ENCODE peak calls at places on chromosomes 11 and 22, in four cellular contexts. One of them, this sample, is unnamed.

GRCh38 chr11:69489746-69490365 is 8.4 kb downstream of the LINC01488 start:
- DNase-seq in heart left ventricle: no peak
- DNase-seq in fibroblast of mammary gland: no peak
- DNase-seq in lower leg skin: no peak
- DNase-seq in this sample: no peak

GRCh38 chr11:6413791-6414231 is 5.1 kb downstream of the APBB1 start:
- DNase-seq in lower leg skin: no peak
- DNase-seq in fibroblast of mammary gland: no peak
- DNase-seq in heart left ventricle: no peak
- DNase-seq in this sample: no peak

GRCh38 chr11:133901999-133902398 is 54.8 kb downstream of the IGSF9B start:
- DNase-seq in fibroblast of mammary gland: no peak
- DNase-seq in lower leg skin: no peak
- DNase-seq in heart left ventricle: peak; percentile 0
- DNase-seq in this sample: no peak

GRCh38 chr11:45173064-45173463 is 26.6 kb downstream of the PRDM11 start:
- DNase-seq in lower leg skin: no peak
- DNase-seq in heart left ventricle: no peak
- DNase-seq in fibroblast of mammary gland: no peak
- DNase-seq in this sample: no peak

GRCh38 chr11:75159081-75159953 is 8.4 kb downstream of the SLCO2B1 start:
- DNase-seq in lower leg skin: no peak
- DNase-seq in heart left ventricle: no peak
- DNase-seq in fibroblast of mammary gland: no peak
- DNase-seq in this sample: no peak

GRCh38 chr11:83611616-83612015 is 325.4 kb upstream of the CCDC90B start:
- DNase-seq in heart left ventricle: no peak
- DNase-seq in lower leg skin: no peak
- DNase-seq in fibroblast of mammary gland: no peak
- DNase-seq in this sample: no peak

GRCh38 chr22:31160328-31160978 is 471 bp downstream of the RNF185 start:
- DNase-seq in heart left ventricle: no peak
- DNase-seq in lower leg skin: no peak
- DNase-seq in fibroblast of mammary gland: no peak
- DNase-seq in this sample: no peak

GRCh38 chr22:32574397-32574796 is 99.8 kb downstream of the FBXO7 start:
- DNase-seq in heart left ventricle: no peak
- DNase-seq in lower leg skin: no peak
- DNase-seq in fibroblast of mammary gland: no peak
- DNase-seq in this sample: no peak

GRCh38 chr11:27563201-27563600 is 56.6 kb upstream of the LIN7C start:
- DNase-seq in lower leg skin: no peak
- DNase-seq in heart left ventricle: no peak
- DNase-seq in fibroblast of mammary gland: peak; percentile 21
- DNase-seq in this sample: peak; percentile 55

GRCh38 chr11:72624496-72625201 is 49.6 kb downstream of the PDE2A start:
- DNase-seq in lower leg skin: peak; percentile 53
- DNase-seq in heart left ventricle: no peak
- DNase-seq in fibroblast of mammary gland: no peak
- DNase-seq in this sample: no peak

GRCh38 chr11:1117970-1118369 is 39.8 kb upstream of the MUC5AC start:
- DNase-seq in fibroblast of mammary gland: no peak
- DNase-seq in heart left ventricle: no peak
- DNase-seq in lower leg skin: no peak
- DNase-seq in this sample: no peak

GRCh38 chr11:96614846-96615245 is 225.0 kb downstream of the JRKL start:
- DNase-seq in lower leg skin: no peak
- DNase-seq in fibroblast of mammary gland: no peak
- DNase-seq in heart left ventricle: no peak
- DNase-seq in this sample: no peak

GRCh38 chr11:12810497-12810896 is 136.3 kb downstream of the TEAD1 start:
- DNase-seq in fibroblast of mammary gland: peak; percentile 72
- DNase-seq in heart left ventricle: no peak
- DNase-seq in lower leg skin: no peak
- DNase-seq in this sample: no peak

GRCh38 chr11:27485930-27486773 is 13.6 kb upstream of the LGR4 start:
- DNase-seq in heart left ventricle: no peak
- DNase-seq in lower leg skin: peak; percentile 55
- DNase-seq in fibroblast of mammary gland: peak; percentile 67
- DNase-seq in this sample: peak; percentile 55

GRCh38 chr11:62544521-62545436 is 1.8 kb downstream of the AHNAK start:
- DNase-seq in heart left ventricle: peak; percentile 60
- DNase-seq in fibroblast of mammary gland: no peak
- DNase-seq in lower leg skin: no peak
- DNase-seq in this sample: peak; percentile 15

GRCh38 chr11:598005-598680 is 17.6 kb downstream of the IRF7 start:
- DNase-seq in fibroblast of mammary gland: no peak
- DNase-seq in heart left ventricle: no peak
- DNase-seq in lower leg skin: no peak
- DNase-seq in this sample: no peak

GRCh38 chr22:47300698-47301405 is 538.4 kb downstream of the TBC1D22A start:
- DNase-seq in lower leg skin: no peak
- DNase-seq in fibroblast of mammary gland: no peak
- DNase-seq in heart left ventricle: no peak
- DNase-seq in this sample: no peak

GRCh38 chr22:44765571-44766285 is 13.4 kb downstream of the ARHGAP8 start:
- DNase-seq in lower leg skin: no peak
- DNase-seq in heart left ventricle: no peak
- DNase-seq in fibroblast of mammary gland: no peak
- DNase-seq in this sample: no peak

GRCh38 chr11:101487775-101488174 is 96.0 kb downstream of the TRPC6 start:
- DNase-seq in lower leg skin: no peak
- DNase-seq in heart left ventricle: no peak
- DNase-seq in fibroblast of mammary gland: peak; percentile 73
- DNase-seq in this sample: peak; percentile 62

GRCh38 chr22:49481651-49482399 is 345.8 kb downstream of the BRD1 start:
- DNase-seq in lower leg skin: no peak
- DNase-seq in fibroblast of mammary gland: no peak
- DNase-seq in heart left ventricle: no peak
- DNase-seq in this sample: peak; percentile 11

GRCh38 chr22:45069925-45070324 is 60.1 kb upstream of the PHF21B start:
- DNase-seq in heart left ventricle: no peak
- DNase-seq in lower leg skin: no peak
- DNase-seq in fibroblast of mammary gland: no peak
- DNase-seq in this sample: peak; percentile 64

GRCh38 chr22:35630387-35630793 is 13.3 kb upstream of the MB start:
- DNase-seq in fibroblast of mammary gland: peak; percentile 62
- DNase-seq in heart left ventricle: no peak
- DNase-seq in lower leg skin: no peak
- DNase-seq in this sample: peak; percentile 56

GRCh38 chr11:46672381-46672839 is 28.0 kb downstream of the ARHGAP1 start:
- DNase-seq in heart left ventricle: no peak
- DNase-seq in lower leg skin: no peak
- DNase-seq in fibroblast of mammary gland: no peak
- DNase-seq in this sample: no peak

GRCh38 chr11:12204506-12204905 is 94.1 kb downstream of the MICAL2 start:
- DNase-seq in heart left ventricle: no peak
- DNase-seq in lower leg skin: no peak
- DNase-seq in fibroblast of mammary gland: no peak
- DNase-seq in this sample: no peak

GRCh38 chr11:116108161-116108560 is 603.9 kb upstream of the CADM1 start:
- DNase-seq in heart left ventricle: no peak
- DNase-seq in fibroblast of mammary gland: no peak
- DNase-seq in lower leg skin: no peak
- DNase-seq in this sample: no peak

GRCh38 chr11:31641477-31642062 is 132.0 kb downstream of the ELP4 start:
- DNase-seq in lower leg skin: no peak
- DNase-seq in heart left ventricle: no peak
- DNase-seq in fibroblast of mammary gland: peak; percentile 53
- DNase-seq in this sample: peak; percentile 48

GRCh38 chr11:34155057-34155758 is 49.8 kb downstream of the NAT10 start:
- DNase-seq in heart left ventricle: no peak
- DNase-seq in fibroblast of mammary gland: no peak
- DNase-seq in lower leg skin: no peak
- DNase-seq in this sample: no peak

GRCh38 chr22:19508024-19508776 is 16.0 kb downstream of the CLDN5 start:
- DNase-seq in lower leg skin: no peak
- DNase-seq in fibroblast of mammary gland: no peak
- DNase-seq in heart left ventricle: no peak
- DNase-seq in this sample: no peak

GRCh38 chr11:97865424-97866012 is 1155.2 kb upstream of the CNTN5 start:
- DNase-seq in lower leg skin: no peak
- DNase-seq in heart left ventricle: no peak
- DNase-seq in fibroblast of mammary gland: no peak
- DNase-seq in this sample: no peak

GRCh38 chr11:131654849-131655248 is 284.4 kb downstream of the NTM start:
- DNase-seq in lower leg skin: no peak
- DNase-seq in fibroblast of mammary gland: no peak
- DNase-seq in heart left ventricle: no peak
- DNase-seq in this sample: no peak

GRCh38 chr11:87265132-87265531 is 227.4 kb downstream of the TMEM135 start:
- DNase-seq in heart left ventricle: no peak
- DNase-seq in fibroblast of mammary gland: peak; percentile 37
- DNase-seq in lower leg skin: no peak
- DNase-seq in this sample: no peak

GRCh38 chr11:102486584-102486983 is 34.0 kb upstream of the TMEM123 start:
- DNase-seq in fibroblast of mammary gland: no peak
- DNase-seq in heart left ventricle: no peak
- DNase-seq in lower leg skin: no peak
- DNase-seq in this sample: no peak

GRCh38 chr22:37331811-37332536 is 49.7 kb downstream of the CYTH4 start:
- DNase-seq in heart left ventricle: no peak
- DNase-seq in fibroblast of mammary gland: no peak
- DNase-seq in lower leg skin: no peak
- DNase-seq in this sample: no peak

DNA sequence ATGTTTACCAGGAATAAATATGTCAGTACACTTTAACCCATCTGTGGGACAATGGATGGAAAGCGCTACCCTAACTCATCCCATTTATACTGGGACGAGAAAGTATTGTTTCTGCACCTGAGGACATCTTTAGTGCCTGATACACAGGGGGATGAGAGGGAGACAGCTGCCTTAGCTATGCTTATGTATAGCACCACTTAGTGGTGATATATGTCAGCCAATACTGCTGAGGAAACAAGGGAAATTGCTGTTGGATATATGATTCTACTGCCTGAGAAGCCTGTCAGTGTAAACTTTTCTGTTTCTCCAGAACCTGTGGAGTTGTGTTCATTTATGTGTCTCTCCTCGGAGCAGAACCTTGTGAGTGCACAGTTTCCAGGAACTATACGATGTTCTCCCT is 13.3 kb upstream of the CEP295 start:
- DNase-seq in lower leg skin: no peak
- DNase-seq in fibroblast of mammary gland: peak; percentile 10
- DNase-seq in heart left ventricle: no peak
- DNase-seq in this sample: peak; percentile 33
- TF ChIP-seq CTCF in lower leg skin: no peak
- TF ChIP-seq CTCF in fibroblast of mammary gland: peak; percentile 35
- TF ChIP-seq CTCF in heart left ventricle: peak; percentile 12
- TF ChIP-seq CTCF in this sample: peak; percentile 37

GRCh38 chr11:78139422-78140391 is at the start of gene ALG8:
- DNase-seq in fibroblast of mammary gland: peak; percentile 93
- DNase-seq in heart left ventricle: peak; percentile 96
- DNase-seq in lower leg skin: peak; percentile 92
- DNase-seq in this sample: peak; percentile 95

GRCh38 chr11:78138281-78138680 is 1.1 kb downstream of the ALG8 start:
- DNase-seq in lower leg skin: no peak
- DNase-seq in heart left ventricle: no peak
- DNase-seq in fibroblast of mammary gland: no peak
- DNase-seq in this sample: peak; percentile 12

GRCh38 chr11:78138694-78139421 is 568 bp downstream of the ALG8 start:
- DNase-seq in fibroblast of mammary gland: peak; percentile 31
- DNase-seq in lower leg skin: no peak
- DNase-seq in heart left ventricle: no peak
- DNase-seq in this sample: peak; percentile 63

GRCh38 chr11:78145511-78146030 is 6.1 kb upstream of the ALG8 start:
- DNase-seq in fibroblast of mammary gland: no peak
- DNase-seq in lower leg skin: no peak
- DNase-seq in heart left ventricle: no peak
- DNase-seq in this sample: no peak

GRCh38 chr11:78140392-78141077 is 1.1 kb upstream of the ALG8 start:
- DNase-seq in fibroblast of mammary gland: peak; percentile 14
- DNase-seq in heart left ventricle: no peak
- DNase-seq in lower leg skin: no peak
- DNase-seq in this sample: no peak
- H3K4me3 ChIP-seq in fibroblast of mammary gland: peak overlapping the region; percentile 97
- H3K4me3 ChIP-seq in heart left ventricle: peak overlapping the region; percentile 47
- H3K4me3 ChIP-seq in lower leg skin: no peak overlapping the region
- H3K4me3 ChIP-seq in this sample: peak overlapping the region; percentile 62

GRCh38 chr11:91373497-91373896 is 851.1 kb upstream of the FAT3 start:
- DNase-seq in fibroblast of mammary gland: no peak
- DNase-seq in heart left ventricle: no peak
- DNase-seq in lower leg skin: no peak
- DNase-seq in this sample: no peak
- TF ChIP-seq CTCF in fibroblast of mammary gland: no peak
- TF ChIP-seq CTCF in heart left ventricle: no peak
- TF ChIP-seq CTCF in lower leg skin: no peak
- TF ChIP-seq CTCF in this sample: no peak

DNA sequence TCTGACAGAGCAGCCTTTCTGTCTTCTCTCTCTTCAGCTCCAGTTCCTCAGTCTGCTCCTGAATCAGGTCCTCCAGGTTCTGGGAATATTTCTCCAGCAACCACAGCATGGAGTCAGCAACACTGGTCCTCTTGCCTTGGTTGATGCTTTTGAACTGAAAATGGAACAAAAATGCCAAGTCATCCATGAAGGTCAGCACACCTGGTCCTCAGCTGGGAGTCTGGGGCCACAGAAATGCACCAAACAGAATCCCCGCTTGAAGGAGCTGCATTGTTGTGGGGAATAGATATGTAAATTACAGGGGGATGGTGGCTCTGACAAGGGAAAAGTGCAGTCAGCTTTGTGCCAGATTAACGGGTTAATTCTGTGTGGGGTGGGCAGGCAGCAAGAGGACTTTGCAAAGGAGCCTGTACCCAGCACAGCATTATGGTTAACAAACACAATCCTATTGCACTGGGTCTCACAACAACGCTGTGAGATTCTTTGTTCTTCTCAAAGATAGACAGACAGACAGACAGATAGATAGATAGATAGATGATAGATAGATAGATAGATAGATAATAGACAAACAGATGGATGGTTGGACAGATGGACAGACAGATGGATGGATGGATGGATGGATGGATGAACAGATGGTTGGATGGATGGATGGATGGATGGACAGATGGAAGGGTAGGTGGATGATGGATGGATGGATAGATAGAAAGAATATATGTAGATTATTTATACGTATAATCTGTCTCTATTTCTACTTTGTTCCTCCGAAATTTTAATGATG is 33.8 kb upstream of the LRRC32 start:
- DNase-seq in fibroblast of mammary gland: no peak
- DNase-seq in heart left ventricle: no peak
- DNase-seq in lower leg skin: no peak
- DNase-seq in this sample: no peak
- H3K4me3 ChIP-seq in fibroblast of mammary gland: no peak overlapping the region
- H3K4me3 ChIP-seq in heart left ventricle: no peak overlapping the region
- H3K4me3 ChIP-seq in lower leg skin: no peak overlapping the region
- H3K4me3 ChIP-seq in this sample: no peak overlapping the region

GRCh38 chr11:14974723-14975587 is 2.8 kb upstream of the CALCA start:
- DNase-seq in heart left ventricle: no peak
- DNase-seq in lower leg skin: no peak
- DNase-seq in fibroblast of mammary gland: peak; percentile 47
- DNase-seq in this sample: peak; percentile 62
- TF ChIP-seq CTCF in heart left ventricle: peak; percentile 58
- TF ChIP-seq CTCF in lower leg skin: no peak
- TF ChIP-seq CTCF in fibroblast of mammary gland: peak; percentile 75
- TF ChIP-seq CTCF in this sample: peak; percentile 86